ENCODE peak calls at places on chromosomes 1 and 21, in ten cellular contexts. Z is aorta; H is GDM1; I is NCI-H446 treated with DMSO at 0.1 percent for 48 hours; K is germinal center; V is HTR-8/SVneo; P is activated CD4-positive, alpha-beta T cell treated with anti-CD3 and anti-CD28 coated beads for 24 hours; Y is WTC11; B is tibial nerve; D is AG09319. R is an unnamed sample.

GRCh38 chr1:27963393-27963792 is 3.6 kb downstream of the XKR8 start:
- DNase-seq in Z (no peak), H (no peak), I (no peak), K (no peak), V (no peak), P (no peak), Y (no peak), B (no peak), D (no peak), R (no peak)

GRCh38 chr21:41112740-41113692 is 54.9 kb upstream of the BACE2 start:
- DNase-seq in Z (peak; percentile 57), H (peak; percentile 96), I (no peak), K (no peak), V (peak; percentile 17), P (no peak), Y (no peak), B (no peak), D (peak; percentile 52), R (peak; percentile 40)

GRCh38 chr1:107135466-107135865 is 5.4 kb upstream of the NTNG1 start:
- DNase-seq in Z (no peak), H (peak; percentile 10), I (no peak), K (peak; percentile 17), V (no peak), P (no peak), Y (peak; percentile 68), B (no peak), D (no peak), R (no peak)

GRCh38 chr1:207028884-207029283 is 3.7 kb downstream of the C1orf116 start:
- DNase-seq in Z (no peak), H (no peak), I (peak; percentile 41), K (no peak), V (no peak), P (no peak), Y (no peak), B (no peak), D (no peak), R (peak; percentile 91)

GRCh38 chr1:21921100-21921875 is 15.8 kb downstream of the HSPG2 start:
- DNase-seq in Z (peak; percentile 36), H (no peak), I (no peak), K (no peak), V (no peak), P (no peak), Y (no peak), B (no peak), D (no peak), R (peak; percentile 41)

GRCh38 chr1:61887076-61887867 is 145.0 kb downstream of the PATJ start:
- DNase-seq in Z (no peak), H (no peak), I (no peak), K (no peak), V (no peak), P (no peak), Y (no peak), B (peak; percentile 6), D (no peak), R (peak; percentile 27)

GRCh38 chr1:16172964-16173446 is 17.1 kb upstream of the EPHA2 start:
- DNase-seq in Z (peak; percentile 55), H (peak; percentile 59), I (no peak), K (no peak), V (no peak), P (no peak), Y (no peak), B (no peak), D (no peak), R (peak; percentile 94)

GRCh38 chr1:224108991-224109390 is 4.9 kb upstream of the FBXO28 start:
- DNase-seq in Z (no peak), H (no peak), I (no peak), K (no peak), V (no peak), P (no peak), Y (no peak), B (no peak), D (no peak), R (no peak)

GRCh38 chr1:101216623-101217022 is 20.2 kb upstream of the S1PR1 start:
- DNase-seq in Z (no peak), H (no peak), I (no peak), K (no peak), V (no peak), P (no peak), Y (no peak), B (no peak), D (no peak), R (no peak)

GRCh38 chr1:208248254-208248935 is 4.2 kb upstream of the PLXNA2 start:
- DNase-seq in Z (no peak), H (no peak), I (no peak), K (no peak), V (no peak), P (no peak), Y (no peak), B (no peak), D (no peak), R (no peak)

R was measured in small intestine.